ENCODE peak calls at places on chromosomes 2 and 18, in eight cellular contexts. U, S, P, R, B, A, J and W are unnamed samples.

GRCh38 chr2:202024871-202025270 is 8.8 kb upstream of the FZD7 start:
- DNase-seq in U (no peak), A (no peak), B (no peak), J (no peak), R (no peak), S (no peak), P (no peak), W (no peak)

GRCh38 chr18:22378672-22379282 is 38.9 kb downstream of the CTAGE1 start:
- DNase-seq in S (no peak), U (peak; percentile 72), R (peak; percentile 69), B (peak; percentile 51), A (peak; percentile 33), J (peak; percentile 50), P (peak; percentile 60), W (peak; percentile 11)

GRCh38 chr2:196293751-196294486 is 122.5 kb upstream of the STK17B start:
- DNase-seq in U (peak; percentile 47), A (no peak), R (no peak), B (peak; percentile 88), S (no peak), J (no peak), P (no peak), W (peak; percentile 84)

GRCh38 chr2:98818164-98818563 is 87.2 kb upstream of the MGAT4A start:
- DNase-seq in A (no peak), P (no peak), J (no peak), S (no peak), B (no peak), U (no peak), R (no peak), W (no peak)

GRCh38 chr2:150410809-150411208 is 76.7 kb downstream of the RND3 start:
- DNase-seq in A (no peak), P (peak; percentile 84), B (peak; percentile 71), J (no peak), U (no peak), S (no peak), R (peak; percentile 90), W (peak; percentile 65)

GRCh38 chr2:62478093-62478580 is 27.9 kb downstream of the TMEM17 start:
- DNase-seq in A (no peak), J (peak; percentile 26), B (peak; percentile 51), U (no peak), P (no peak), R (no peak), S (no peak), W (no peak)

GRCh38 chr2:206986943-206987342 is 47.6 kb downstream of the CPO start:
- DNase-seq in A (no peak), J (no peak), R (no peak), S (no peak), B (no peak), U (no peak), P (no peak), W (no peak)

GRCh38 chr2:215506604-215506990 is 70.7 kb upstream of the FN1 start:
- DNase-seq in J (no peak), B (no peak), R (no peak), P (no peak), S (no peak), A (no peak), U (no peak), W (no peak)

GRCh38 chr18:68817584-68817983 is 19.7 kb downstream of the CCDC102B start:
- DNase-seq in U (no peak), P (no peak), B (peak; percentile 51), S (no peak), J (no peak), R (no peak), A (no peak), W (no peak)

GRCh38 chr2:37614061-37614802 is 57.2 kb downstream of the CDC42EP3 start:
- DNase-seq in A (no peak), U (no peak), J (peak; percentile 29), S (peak; percentile 41), P (no peak), B (peak; percentile 87), R (no peak), W (peak; percentile 89)

GRCh38 chr2:109257653-109258052 is 128.6 kb downstream of the SH3RF3 start:
- DNase-seq in B (no peak), S (no peak), R (no peak), A (no peak), P (no peak), U (no peak), J (no peak), W (no peak)

GRCh38 chr2:163343316-163343715 is 392.5 kb downstream of the FIGN start:
- DNase-seq in A (no peak), J (no peak), U (no peak), R (no peak), B (no peak), P (no peak), S (no peak), W (no peak)

GRCh38 chr2:163348843-163349395 is 386.9 kb downstream of the FIGN start:
- DNase-seq in S (no peak), A (no peak), B (peak; percentile 81), J (peak; percentile 19), R (peak; percentile 41), U (peak; percentile 54), P (peak; percentile 36), W (peak; percentile 53)

GRCh38 chr2:163345795-163346573 is 389.8 kb downstream of the FIGN start:
- DNase-seq in J (no peak), B (peak; percentile 69), A (no peak), P (peak; percentile 73), S (no peak), U (no peak), R (peak; percentile 81), W (peak; percentile 64)

GRCh38 chr2:163351966-163352365 is 383.8 kb downstream of the FIGN start:
- DNase-seq in J (no peak), R (no peak), S (no peak), P (no peak), U (no peak), B (no peak), A (no peak), W (no peak)

GRCh38 chr2:163347982-163348842 is 387.6 kb downstream of the FIGN start:
- DNase-seq in S (peak; percentile 61), U (peak; percentile 79), R (peak; percentile 95), J (peak; percentile 48), B (peak; percentile 94), A (no peak), P (peak; percentile 90), W (peak; percentile 77)
- TF ChIP-seq CTCF in S (peak; percentile 5), U (no peak), R (no peak), J (no peak), B (no peak), A (no peak), P (no peak), W (no peak)

DNA sequence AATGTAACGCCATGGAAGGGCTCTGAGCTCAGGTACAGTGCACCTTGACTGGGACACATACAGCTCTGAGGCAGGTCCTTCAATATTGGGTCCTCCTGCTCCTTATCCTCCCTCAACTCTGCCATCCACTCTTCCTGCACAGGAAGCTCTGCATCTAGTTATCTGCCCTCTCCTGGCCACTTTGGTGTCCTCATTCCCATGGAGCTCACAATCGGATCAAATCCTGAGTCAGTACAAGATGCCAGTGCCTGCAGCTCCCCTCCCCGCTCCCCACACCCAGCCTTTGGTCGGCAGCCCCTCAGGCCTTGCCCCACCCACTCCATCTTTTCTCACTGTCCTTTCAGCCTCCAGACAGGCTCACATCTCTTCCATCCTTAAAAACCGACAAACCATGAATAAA is 58.0 kb downstream of the LRRFIP1 start:
- DNase-seq in S (no peak), A (no peak), B (peak; percentile 47), U (no peak), J (no peak), R (peak; percentile 78), P (no peak), W (no peak)
- TF ChIP-seq CTCF in S (no peak), A (no peak), B (peak; percentile 44), U (peak; percentile 22), J (peak; percentile 30), R (peak; percentile 70), P (peak; percentile 32), W (peak; percentile 50)

GRCh38 chr18:47260924-47261701 is 9.7 kb upstream of the SKOR2 start:
- DNase-seq in J (no peak), A (no peak), P (no peak), S (no peak), U (no peak), R (peak; percentile 73), B (no peak), W (no peak)
- TF ChIP-seq CTCF in J (no peak), A (no peak), P (no peak), S (no peak), U (no peak), R (peak; percentile 75), B (no peak), W (peak; percentile 7)

DNA sequence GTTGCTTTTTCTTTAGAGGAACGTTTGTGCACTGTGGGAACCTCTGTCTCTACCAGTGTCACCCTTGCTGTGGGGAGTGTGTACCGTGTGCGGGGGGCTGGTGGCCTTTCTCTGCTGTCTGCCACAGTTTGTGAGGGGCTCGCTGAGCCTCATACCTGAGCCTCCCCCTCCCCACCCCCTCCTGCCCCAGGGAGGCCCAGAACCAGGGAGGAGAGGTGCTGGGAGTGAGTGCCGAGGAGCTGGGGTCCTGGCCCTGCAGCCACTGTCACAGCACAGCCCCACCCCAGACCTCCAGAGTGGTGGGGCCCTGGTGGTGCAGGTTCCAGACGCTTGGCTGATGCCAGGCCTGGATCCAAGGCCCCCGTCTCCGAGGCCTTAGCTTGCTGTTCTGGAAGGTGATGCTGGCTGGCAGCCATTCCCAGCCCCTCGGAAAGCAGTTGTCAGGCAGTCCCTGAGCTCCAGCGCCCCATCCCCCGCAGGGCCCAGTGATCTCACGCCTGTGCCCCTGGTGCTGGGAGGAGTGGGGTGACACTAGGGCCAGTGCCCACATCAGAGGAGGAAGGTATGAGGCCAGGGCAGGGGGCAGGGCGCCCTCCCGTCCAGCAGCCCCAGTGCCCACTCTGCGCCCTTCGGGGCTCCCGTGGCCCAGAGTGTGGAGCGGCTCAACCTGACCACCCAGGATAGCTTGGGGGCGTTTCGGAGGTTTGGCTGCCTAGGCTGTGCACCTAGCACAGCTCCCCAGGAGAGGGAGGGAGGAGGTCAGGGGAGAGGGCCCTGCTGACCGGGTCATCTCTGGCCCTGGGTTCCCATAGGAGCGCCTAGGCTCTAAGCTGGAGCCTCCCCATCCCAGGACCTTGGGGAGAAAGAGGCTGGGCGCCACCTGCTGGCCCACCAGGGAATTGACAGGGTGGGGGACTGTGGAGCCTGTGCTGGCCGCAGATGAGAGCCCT is 53.0 kb upstream of the ALPP start:
- DNase-seq in S (peak; percentile 68), A (peak; percentile 59), R (peak; percentile 49), P (peak; percentile 60), B (peak; percentile 56), J (peak; percentile 56), U (peak; percentile 64), W (no peak)
- TF ChIP-seq CTCF in S (peak; percentile 77), A (peak; percentile 65), R (peak; percentile 66), P (peak; percentile 52), B (peak; percentile 39), J (peak; percentile 60), U (peak; percentile 67), W (peak; percentile 43)